ENCODE peak calls at places on chromosomes 4 and X, in six cellular contexts. I, K, P, N, T and G are unnamed samples.

GRCh38 chr4:833731-834367 is 7.9 kb upstream of the CPLX1 start:
- DNase-seq in I (no peak), P (no peak), T (no peak), K (no peak), N (no peak), G (no peak)

GRCh38 chr4:8026455-8026854 is 86.8 kb upstream of the AFAP1 start:
- DNase-seq in T (no peak), N (no peak), I (no peak), K (no peak), P (no peak), G (no peak)

GRCh38 chr4:128682942-128683666 is 126.4 kb upstream of the JADE1 start:
- DNase-seq in T (no peak), P (no peak), I (no peak), K (no peak), N (no peak), G (no peak)

GRCh38 chrX:76915836-76916235 is 488.3 kb downstream of the MAGEE1 start:
- DNase-seq in P (no peak), I (peak), K (no peak), T (no peak), N (no peak), G (no peak)

GRCh38 chr4:15238720-15239119 is 189.1 kb upstream of the C1QTNF7 start:
- DNase-seq in T (peak), N (peak), I (no peak), P (no peak), K (no peak), G (peak)

GRCh38 chr4:38621004-38621684 is 42.9 kb upstream of the KLF3 start:
- DNase-seq in N (no peak), P (peak), I (no peak), T (no peak), K (no peak), G (no peak)

GRCh38 chr4:18051281-18051680 is 29.7 kb upstream of the LCORL start:
- DNase-seq in K (peak), N (no peak), P (no peak), T (no peak), I (no peak), G (no peak)

GRCh38 chr4:184457530-184458249 is 16.7 kb downstream of the IRF2 start:
- DNase-seq in T (no peak), K (no peak), P (no peak), N (no peak), I (no peak), G (no peak)

GRCh38 chr4:144710526-144710912 is 64.6 kb downstream of the HHIP start:
- DNase-seq in T (no peak), N (no peak), K (no peak), I (no peak), P (no peak), G (no peak)